ENCODE peak calls at places on chromosomes 5 and 9, in eight cellular contexts. V is T47D, Z is GDM1, B is GM12892, L is skeletal muscle cell, O is iPS-NIHi11, F is NCI-H1092 treated with DMSO at 0.1 percent for 48 hours, T is anterior cingulate cortex. X is an unnamed sample.

GRCh38 chr5:156411131-156411727 is 84.3 kb downstream of the SGCD start:
- DNase-seq in V (no peak), Z (no peak), B (no peak), L (peak), O (no peak), F (no peak), T (no peak), X (no peak)

GRCh38 chr5:33588654-33589372 is 148.0 kb downstream of the TARS1 start:
- DNase-seq in V (peak), Z (no peak), B (peak), L (no peak), O (peak), F (no peak), T (no peak), X (no peak)

GRCh38 chr5:126812199-126812570 is 35.2 kb downstream of the LMNB1 start:
- DNase-seq in V (no peak), Z (no peak), B (no peak), L (no peak), O (no peak), F (no peak), T (no peak), X (no peak)

GRCh38 chr9:129282308-129283211 is 104.5 kb upstream of the IER5L start:
- DNase-seq in V (peak), Z (no peak), B (no peak), L (no peak), O (peak), F (no peak), T (no peak), X (peak)

GRCh38 chr9:21334969-21335632 is at the start of gene KLHL9:
- DNase-seq in V (peak), Z (peak), B (peak), L (peak), O (peak), F (peak), T (peak), X (peak)

GRCh38 chr9:38256461-38256860 is 136.0 kb upstream of the ALDH1B1 start:
- DNase-seq in V (no peak), Z (no peak), B (no peak), L (no peak), O (no peak), F (no peak), T (no peak), X (no peak)

GRCh38 chr9:137694962-137695875 is 76.4 kb downstream of the EHMT1 start:
- DNase-seq in V (peak), Z (no peak), B (peak), L (no peak), O (peak), F (no peak), T (peak), X (peak)

GRCh38 chr5:95870105-95870672 is 47.7 kb upstream of the GLRX start:
- DNase-seq in V (no peak), Z (no peak), B (no peak), L (no peak), O (no peak), F (no peak), T (no peak), X (no peak)

GRCh38 chr5:10275460-10275859 is 25.4 kb downstream of the CCT5 start:
- DNase-seq in V (no peak), Z (no peak), B (no peak), L (no peak), O (no peak), F (no peak), T (no peak), X (no peak)

GRCh38 chr9:37311938-37312730 is 110.4 kb upstream of the GRHPR start:
- DNase-seq in V (no peak), Z (no peak), B (no peak), L (no peak), O (no peak), F (no peak), T (no peak), X (no peak)

GRCh38 chr5:137141779-137142178 is 357.3 kb downstream of the SPOCK1 start:
- DNase-seq in V (peak), Z (no peak), B (no peak), L (peak), O (no peak), F (no peak), T (no peak), X (peak)